ENCODE peak calls at places on chromosomes 4 and X, in four cellular contexts. One of them, this sample, is unnamed.

GRCh38 chr4:36235306-36235705 is 9.0 kb downstream of the ARAP2 start:
- DNase-seq in HepG2: no peak
- DNase-seq in HCT116: no peak
- DNase-seq in K562: no peak
- DNase-seq in this sample: no peak

GRCh38 chr4:152485726-152486276 is 50.1 kb downstream of the FBXW7 start:
- DNase-seq in HepG2: peak
- DNase-seq in K562: no peak
- DNase-seq in HCT116: no peak
- DNase-seq in this sample: peak

GRCh38 chr4:56907009-56907408 is 691 bp upstream of the REST start:
- DNase-seq in HCT116: no peak
- DNase-seq in K562: no peak
- DNase-seq in HepG2: no peak
- DNase-seq in this sample: no peak

GRCh38 chr4:184553891-184554290 is 79.5 kb upstream of the IRF2 start:
- DNase-seq in K562: no peak
- DNase-seq in HepG2: peak
- DNase-seq in HCT116: no peak
- DNase-seq in this sample: no peak

GRCh38 chr4:51853027-51853682 is 10.2 kb downstream of the DCUN1D4 start:
- DNase-seq in HCT116: no peak
- DNase-seq in K562: no peak
- DNase-seq in HepG2: peak
- DNase-seq in this sample: no peak

GRCh38 chrX:69133561-69134542 is 31.4 kb downstream of the PJA1 start:
- DNase-seq in HCT116: peak
- DNase-seq in K562: peak
- DNase-seq in HepG2: peak
- DNase-seq in this sample: no peak

GRCh38 chrX:121635141-121635540 is 587.7 kb downstream of the GLUD2 start:
- DNase-seq in K562: no peak
- DNase-seq in HepG2: no peak
- DNase-seq in HCT116: no peak
- DNase-seq in this sample: no peak

GRCh38 chrX:1767026-1767425 is 152.2 kb downstream of the ASMT start:
- DNase-seq in HCT116: no peak
- DNase-seq in HepG2: no peak
- DNase-seq in K562: no peak
- DNase-seq in this sample: no peak

GRCh38 chr4:74531952-74532794 is 87.2 kb downstream of the AREG start:
- DNase-seq in HepG2: peak
- DNase-seq in K562: peak
- DNase-seq in HCT116: peak
- DNase-seq in this sample: peak

GRCh38 chrX:135625995-135626394 is 87.4 kb upstream of the CT45A1 start:
- DNase-seq in HCT116: peak
- DNase-seq in HepG2: peak
- DNase-seq in K562: peak
- DNase-seq in this sample: no peak

GRCh38 chr4:70269674-70270073 is 27.3 kb downstream of the CSN3 start:
- DNase-seq in K562: no peak
- DNase-seq in HepG2: peak
- DNase-seq in HCT116: peak
- DNase-seq in this sample: no peak
- TF ChIP-seq CTCF in K562: no peak
- TF ChIP-seq CTCF in HepG2: peak
- TF ChIP-seq CTCF in HCT116: peak
- TF ChIP-seq CTCF in this sample: peak

GRCh38 chrX:36978886-36979285 is 29.3 kb upstream of the FAM47C start:
- DNase-seq in HepG2: no peak
- DNase-seq in K562: no peak
- DNase-seq in HCT116: no peak
- DNase-seq in this sample: no peak
- TF ChIP-seq TCF7L2 in HepG2: no peak
- TF ChIP-seq TCF7L2 in K562: no peak
- TF ChIP-seq TCF7L2 in HCT116: no peak
- TF ChIP-seq TCF7L2 in this sample: no peak

GRCh38 chr4:180148737-180149136 is 2094.5 kb upstream of the TENM3 start:
- DNase-seq in HepG2: no peak
- DNase-seq in K562: no peak
- DNase-seq in HCT116: no peak
- DNase-seq in this sample: no peak

GRCh38 chr4:180153587-180153986 is 2089.6 kb upstream of the TENM3 start:
- DNase-seq in K562: no peak
- DNase-seq in HepG2: no peak
- DNase-seq in HCT116: no peak
- DNase-seq in this sample: no peak

GRCh38 chr4:180152831-180153230 is 2090.4 kb upstream of the TENM3 start:
- DNase-seq in K562: no peak
- DNase-seq in HCT116: no peak
- DNase-seq in HepG2: no peak
- DNase-seq in this sample: no peak

GRCh38 chr4:180156684-180157083 is 2086.5 kb upstream of the TENM3 start:
- DNase-seq in HepG2: no peak
- DNase-seq in K562: no peak
- DNase-seq in HCT116: no peak
- DNase-seq in this sample: no peak

GRCh38 chr4:180150818-180151217 is 2092.4 kb upstream of the TENM3 start:
- DNase-seq in K562: no peak
- DNase-seq in HepG2: no peak
- DNase-seq in HCT116: peak
- DNase-seq in this sample: no peak
- TF ChIP-seq CTCF in K562: no peak
- TF ChIP-seq CTCF in HepG2: no peak
- TF ChIP-seq CTCF in HCT116: peak
- TF ChIP-seq CTCF in this sample: peak

DNA sequence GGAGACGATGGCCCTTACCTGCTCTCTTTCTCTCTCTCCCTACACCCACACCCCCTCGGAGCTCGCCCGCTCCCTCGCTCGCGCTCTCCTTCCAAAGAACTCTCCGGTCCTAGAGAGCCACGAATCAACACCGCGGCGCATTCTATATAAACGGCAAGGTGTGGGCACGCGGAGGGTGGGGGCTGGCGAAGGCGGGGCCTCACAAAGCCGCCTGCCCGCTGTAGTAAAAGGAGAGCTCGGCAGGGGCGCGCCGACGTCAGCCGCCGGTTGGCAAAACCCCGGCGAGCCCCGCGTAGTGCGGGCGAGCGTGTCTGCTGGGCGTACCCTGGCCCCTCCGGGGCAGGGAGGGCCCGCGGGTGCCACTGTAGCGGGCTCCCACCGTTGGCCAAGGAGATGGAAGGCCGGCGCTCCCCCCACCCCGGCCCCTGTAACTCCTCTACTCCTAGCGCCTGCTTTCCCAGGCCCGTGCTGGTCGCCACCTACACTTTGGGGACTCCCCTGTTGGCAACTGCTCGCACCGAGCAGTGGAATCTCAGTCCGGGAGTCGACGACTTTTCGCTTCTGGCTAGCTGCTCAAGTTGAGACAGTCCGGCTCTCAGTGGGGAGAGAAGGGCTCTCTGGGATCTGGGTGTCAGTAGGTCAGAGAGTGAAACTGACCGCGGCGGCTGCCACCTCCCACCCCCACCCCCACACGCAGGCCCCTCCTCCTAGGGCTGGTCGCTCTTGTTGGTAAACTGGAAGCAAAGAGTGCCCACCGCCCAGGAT is 325.5 kb upstream of the F9 start:
- DNase-seq in HCT116: no peak
- DNase-seq in K562: peak
- DNase-seq in HepG2: no peak
- DNase-seq in this sample: no peak
- TF ChIP-seq TCF7L2 in HCT116: no peak
- TF ChIP-seq TCF7L2 in K562: no peak
- TF ChIP-seq TCF7L2 in HepG2: no peak
- TF ChIP-seq TCF7L2 in this sample: no peak

GRCh38 chr4:164731827-164732474 is 22.0 kb upstream of the SMIM31 start:
- DNase-seq in K562: peak
- DNase-seq in HCT116: peak
- DNase-seq in HepG2: peak
- DNase-seq in this sample: peak
- TF ChIP-seq CTCF in K562: peak
- TF ChIP-seq CTCF in HCT116: peak
- TF ChIP-seq CTCF in HepG2: peak
- TF ChIP-seq CTCF in this sample: peak

DNA sequence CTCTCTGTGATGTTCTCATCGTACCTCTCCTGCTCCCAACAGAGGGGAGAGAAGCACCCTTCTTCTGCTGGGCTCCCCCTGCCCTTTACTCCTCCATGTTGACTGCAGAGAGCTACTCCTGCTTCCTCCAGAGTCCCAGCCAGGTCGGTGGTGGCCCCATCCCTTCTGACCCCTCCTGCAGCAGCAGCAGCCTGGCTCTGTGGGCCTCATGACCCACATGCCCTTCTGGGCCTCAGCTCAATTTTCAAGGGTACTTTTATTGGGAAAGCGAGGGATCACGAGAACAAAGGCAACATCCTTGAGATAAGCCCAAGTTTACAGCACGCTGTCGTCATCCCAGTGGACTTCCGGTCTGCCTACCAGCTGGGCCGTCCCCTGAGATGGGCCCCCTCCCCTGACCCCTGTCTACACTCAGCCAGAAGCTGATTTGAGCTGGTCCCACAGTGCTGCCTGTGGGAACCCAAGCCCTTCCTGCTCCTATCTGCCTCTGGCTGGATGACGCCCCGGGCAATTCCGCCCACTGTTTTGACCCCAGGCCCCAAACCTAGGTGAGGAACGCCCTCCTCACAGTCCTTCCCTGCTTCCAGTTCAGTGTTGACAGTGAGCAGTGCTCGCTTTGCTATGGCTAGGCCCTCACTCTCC is 164.3 kb upstream of the BCOR start:
- DNase-seq in HCT116: no peak
- DNase-seq in K562: peak
- DNase-seq in HepG2: no peak
- DNase-seq in this sample: no peak
- TF ChIP-seq TCF7L2 in HCT116: no peak
- TF ChIP-seq TCF7L2 in K562: no peak
- TF ChIP-seq TCF7L2 in HepG2: no peak
- TF ChIP-seq TCF7L2 in this sample: no peak

DNA sequence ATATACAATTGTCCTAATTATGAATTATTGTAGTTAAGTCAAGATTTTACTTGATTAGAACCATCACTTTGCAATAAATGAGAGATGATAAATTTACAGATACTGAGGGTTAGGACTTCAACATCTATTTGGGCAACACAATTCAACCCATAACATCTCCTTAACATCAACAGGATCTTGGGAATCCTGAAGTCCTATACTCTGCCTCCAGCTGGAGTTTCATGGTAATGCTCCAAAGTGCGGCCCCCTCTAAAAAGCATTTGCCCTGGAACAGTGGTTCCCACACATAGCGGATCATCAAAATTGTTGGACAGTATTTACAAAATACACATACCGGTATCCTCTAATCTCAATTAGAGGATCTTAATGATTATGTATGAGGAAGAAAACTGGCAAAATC is 618.6 kb downstream of the CENPC start:
- DNase-seq in HCT116: no peak
- DNase-seq in K562: no peak
- DNase-seq in HepG2: no peak
- DNase-seq in this sample: no peak
- TF ChIP-seq CTCF in HCT116: no peak
- TF ChIP-seq CTCF in K562: no peak
- TF ChIP-seq CTCF in HepG2: no peak
- TF ChIP-seq CTCF in this sample: no peak

GRCh38 chrX:97027384-97027922 is 143.7 kb downstream of the RPA4 start:
- DNase-seq in HCT116: no peak
- DNase-seq in HepG2: peak
- DNase-seq in K562: no peak
- DNase-seq in this sample: no peak
- TF ChIP-seq TCF7L2 in HCT116: no peak
- TF ChIP-seq TCF7L2 in HepG2: no peak
- TF ChIP-seq TCF7L2 in K562: no peak
- TF ChIP-seq TCF7L2 in this sample: no peak

GRCh38 chrX:46648660-46649059 is 75.1 kb downstream of the CHST7 start:
- DNase-seq in HCT116: no peak
- DNase-seq in K562: no peak
- DNase-seq in HepG2: no peak
- DNase-seq in this sample: no peak

GRCh38 chrX:46649421-46650260 is 76.1 kb downstream of the CHST7 start:
- DNase-seq in HepG2: no peak
- DNase-seq in K562: no peak
- DNase-seq in HCT116: no peak
- DNase-seq in this sample: no peak

GRCh38 chrX:46653482-46653881 is 79.9 kb downstream of the CHST7 start:
- DNase-seq in HepG2: peak
- DNase-seq in K562: no peak
- DNase-seq in HCT116: no peak
- DNase-seq in this sample: no peak
- TF ChIP-seq CTCF in HepG2: peak
- TF ChIP-seq CTCF in K562: peak
- TF ChIP-seq CTCF in HCT116: peak
- TF ChIP-seq CTCF in this sample: peak

GRCh38 chrX:132676102-132676501 is 187.3 kb upstream of the MBNL3 start:
- DNase-seq in K562: no peak
- DNase-seq in HepG2: no peak
- DNase-seq in HCT116: no peak
- DNase-seq in this sample: no peak

GRCh38 chrX:132671229-132671641 is 182.4 kb upstream of the MBNL3 start:
- DNase-seq in K562: no peak
- DNase-seq in HepG2: no peak
- DNase-seq in HCT116: no peak
- DNase-seq in this sample: no peak

GRCh38 chrX:132677233-132677716 is 188.4 kb upstream of the MBNL3 start:
- DNase-seq in HCT116: no peak
- DNase-seq in K562: no peak
- DNase-seq in HepG2: no peak
- DNase-seq in this sample: no peak

DNA sequence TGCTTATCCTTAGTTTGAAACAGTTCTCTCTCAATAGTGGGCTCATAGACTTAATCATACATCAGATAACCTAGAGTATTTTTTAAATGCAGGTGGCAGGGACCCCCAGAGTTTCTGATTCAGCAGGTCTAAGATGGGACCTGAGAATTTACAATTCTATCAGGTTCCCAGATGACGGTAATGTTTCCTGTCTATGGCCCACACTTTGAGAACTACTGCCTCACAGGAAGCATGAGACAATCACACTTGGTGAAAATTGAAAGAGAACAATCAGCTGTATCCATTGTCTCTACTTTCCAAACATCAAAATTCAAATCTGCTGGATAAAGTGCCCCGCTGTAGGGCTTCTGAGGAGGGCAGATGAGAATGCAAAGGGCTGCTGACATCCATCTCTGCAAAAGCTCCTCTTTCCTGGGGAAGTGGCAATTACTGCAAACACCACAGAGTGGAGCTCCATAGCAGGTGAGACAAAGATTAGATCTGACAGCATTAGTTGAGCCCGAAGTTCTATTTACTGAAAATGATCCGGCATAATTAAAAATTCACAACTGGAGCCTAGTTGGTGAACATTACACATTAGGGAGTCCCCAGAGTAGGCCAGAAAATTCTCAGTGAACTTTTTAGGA is 187.8 kb upstream of the MBNL3 start:
- DNase-seq in HepG2: no peak
- DNase-seq in HCT116: no peak
- DNase-seq in K562: no peak
- DNase-seq in this sample: no peak
- TF ChIP-seq TCF7L2 in HepG2: no peak
- TF ChIP-seq TCF7L2 in HCT116: no peak
- TF ChIP-seq TCF7L2 in K562: no peak
- TF ChIP-seq TCF7L2 in this sample: no peak